ENCODE peak calls at places on chromosomes 13 and 19, in nine cellular contexts. A is cardiac muscle cell; M is central memory CD4-positive, alpha-beta T cell; G is activated T-helper 1 cell treated with anti-CD3 and anti-CD28 coated beads, Interleukin-12 subunit alpha, Interleukin-12 subunit beta, Interleukin-2, Interleukin-4 antibody, amounts not matched to agents 30 ng/mL and 10 ng/mL and 1 ng/mL, durations not matched to agents 14 hours and 24 hours and 36 hours; D is Calu3; Y is C1 segment of cervical spinal cord; J is stimulated activated CD8-positive, alpha-beta memory T cell treated with anti-CD3 and anti-CD28 coated beads, Interleukin-7, amount 100 ng/mL, for 1 hour; Z is PC-9; P is effector CD8-positive, alpha-beta T cell. H is an unnamed sample.

GRCh38 chr13:32503727-32504126 is 34.9 kb downstream of the N4BP2L2 start:
- DNase-seq in A (no peak), M (no peak), G (no peak), D (no peak), Y (no peak), J (no peak), Z (no peak), P (no peak), H (no peak)

GRCh38 chr13:67231481-67231940 is 1.4 kb upstream of the PCDH9 start:
- DNase-seq in A (peak), M (no peak), G (no peak), D (no peak), Y (no peak), J (no peak), Z (no peak), P (no peak), H (no peak)

GRCh38 chr13:98324105-98324504 is 147.0 kb upstream of the RNF113B start:
- DNase-seq in A (no peak), M (no peak), G (no peak), D (no peak), Y (no peak), J (no peak), Z (no peak), P (no peak), H (no peak)

GRCh38 chr13:71320452-71320851 is 546.6 kb downstream of the DACH1 start:
- DNase-seq in A (peak), M (no peak), G (no peak), D (peak), Y (no peak), J (no peak), Z (peak), P (no peak), H (no peak)

GRCh38 chr13:39913928-39914327 is 258.5 kb downstream of the COG6 start:
- DNase-seq in A (no peak), M (no peak), G (no peak), D (no peak), Y (no peak), J (no peak), Z (no peak), P (no peak), H (no peak)

GRCh38 chr19:40379446-40380198 is 10.4 kb downstream of the HIPK4 start:
- DNase-seq in A (no peak), M (no peak), G (no peak), D (no peak), Y (no peak), J (no peak), Z (no peak), P (no peak), H (no peak)

GRCh38 chr13:29472317-29472961 is 123.0 kb downstream of the SLC7A1 start:
- DNase-seq in A (peak), M (peak), G (peak), D (peak), Y (no peak), J (peak), Z (peak), P (no peak), H (no peak)

GRCh38 chr19:18514800-18515682 is 6.8 kb downstream of the ELL start:
- DNase-seq in A (peak), M (peak), G (no peak), D (peak), Y (no peak), J (no peak), Z (peak), P (no peak), H (no peak)

GRCh38 chr19:46786236-46787039 is 2.0 kb downstream of the SLC1A5 start:
- DNase-seq in A (peak), M (peak), G (peak), D (peak), Y (peak), J (peak), Z (peak), P (peak), H (peak)

GRCh38 chr13:44305845-44306244 is 67.8 kb upstream of the SERP2 start:
- DNase-seq in A (no peak), M (no peak), G (no peak), D (no peak), Y (no peak), J (no peak), Z (peak), P (no peak), H (no peak)

GRCh38 chr19:29188289-29188688 is 24.7 kb downstream of the UQCRFS1 start:
- DNase-seq in A (no peak), M (no peak), G (no peak), D (no peak), Y (no peak), J (no peak), Z (no peak), P (no peak), H (no peak)

GRCh38 chr13:109213714-109214113 is 572.7 kb downstream of the IRS2 start:
- DNase-seq in A (no peak), M (no peak), G (no peak), D (no peak), Y (no peak), J (no peak), Z (no peak), P (no peak), H (no peak)

GRCh38 chr19:5246554-5247155 is 94.0 kb downstream of the PTPRS start:
- DNase-seq in A (no peak), M (no peak), G (no peak), D (no peak), Y (no peak), J (no peak), Z (no peak), P (no peak), H (no peak)

GRCh38 chr13:76635232-76636021 is 250.8 kb downstream of the KCTD12 start:
- DNase-seq in A (no peak), M (no peak), G (no peak), D (no peak), Y (no peak), J (no peak), Z (no peak), P (no peak), H (no peak)

GRCh38 chr13:40328091-40328490 is 338.4 kb downstream of the FOXO1 start:
- DNase-seq in A (no peak), M (no peak), G (no peak), D (no peak), Y (no peak), J (no peak), Z (no peak), P (no peak), H (no peak)

GRCh38 chr19:37914908-37915307 is 7.9 kb downstream of the SIPA1L3 start:
- DNase-seq in A (no peak), M (no peak), G (no peak), D (no peak), Y (no peak), J (no peak), Z (no peak), P (no peak), H (no peak)

GRCh38 chr13:108263961-108264360 is 5.6 kb upstream of the TNFSF13B start:
- DNase-seq in A (no peak), M (no peak), G (no peak), D (no peak), Y (no peak), J (no peak), Z (no peak), P (no peak), H (no peak)

GRCh38 chr19:49999371-50000010 is 25.7 kb downstream of the VRK3 start:
- DNase-seq in A (no peak), M (no peak), G (no peak), D (no peak), Y (peak), J (no peak), Z (no peak), P (no peak), H (no peak)

GRCh38 chr19:55362174-55362989 is 678 bp downstream of the GARIN5B start:
- DNase-seq in A (no peak), M (no peak), G (no peak), D (no peak), Y (no peak), J (no peak), Z (no peak), P (no peak), H (no peak)

GRCh38 chr19:33177417-33177976 is 16.6 kb upstream of the LRP3 start:
- DNase-seq in A (peak), M (peak), G (no peak), D (peak), Y (peak), J (peak), Z (no peak), P (peak), H (no peak)

GRCh38 chr13:79679334-79679733 is 198.4 kb downstream of the NDFIP2 start:
- DNase-seq in A (peak), M (no peak), G (no peak), D (peak), Y (peak), J (no peak), Z (peak), P (no peak), H (no peak)

GRCh38 chr19:30695171-30695875 is 323.1 kb downstream of the ZNF536 start:
- DNase-seq in A (peak), M (no peak), G (no peak), D (no peak), Y (no peak), J (no peak), Z (no peak), P (no peak), H (no peak)

GRCh38 chr13:104477256-104477655 is 1411.0 kb upstream of the SLC10A2 start:
- DNase-seq in A (no peak), M (no peak), G (no peak), D (no peak), Y (no peak), J (no peak), Z (no peak), P (no peak), H (no peak)

H was measured in frontal cortex.